ENCODE peak calls at places on chromosomes 1 and 21, in ten cellular contexts. One of them, this sample, is unnamed.

GRCh38 chr1:224707849-224708725 is 92.0 kb downstream of the CNIH3 start:
- DNase-seq in caudate nucleus: no peak
- DNase-seq in WTC11: no peak
- DNase-seq in lower leg skin: no peak
- DNase-seq in stimulated activated effector memory CD8-positive, alpha-beta T cell treated with anti-CD3 and anti-CD28 coated beads, Interleukin-12 subunit alpha, Interleukin-12 subunit beta, amount 100 ng/mL, for 72 hours: no peak
- DNase-seq in CD8-positive, alpha-beta memory T cell: no peak
- DNase-seq in effector CD4-positive, alpha-beta T cell: no peak
- DNase-seq in stimulated activated CD8-positive, alpha-beta memory T cell treated with anti-CD3 and anti-CD28 coated beads, Interleukin-4, amount 100 ng/mL, for 1 hour: no peak
- DNase-seq in GM03348: peak; percentile 74
- DNase-seq in stimulated activated CD4-positive, alpha-beta T cell treated with anti-CD3 and anti-CD28 coated beads, Interleukin-15, amount 100 ng/mL, for 1 hour: no peak
- DNase-seq in this sample: no peak

GRCh38 chr1:231934797-231935196 is 308.2 kb downstream of the DISC1 start:
- DNase-seq in caudate nucleus: no peak
- DNase-seq in WTC11: no peak
- DNase-seq in lower leg skin: no peak
- DNase-seq in stimulated activated effector memory CD8-positive, alpha-beta T cell treated with anti-CD3 and anti-CD28 coated beads, Interleukin-12 subunit alpha, Interleukin-12 subunit beta, amount 100 ng/mL, for 72 hours: no peak
- DNase-seq in CD8-positive, alpha-beta memory T cell: no peak
- DNase-seq in effector CD4-positive, alpha-beta T cell: no peak
- DNase-seq in stimulated activated CD8-positive, alpha-beta memory T cell treated with anti-CD3 and anti-CD28 coated beads, Interleukin-4, amount 100 ng/mL, for 1 hour: no peak
- DNase-seq in GM03348: no peak
- DNase-seq in stimulated activated CD4-positive, alpha-beta T cell treated with anti-CD3 and anti-CD28 coated beads, Interleukin-15, amount 100 ng/mL, for 1 hour: no peak
- DNase-seq in this sample: no peak

GRCh38 chr1:209783338-209783737 is 1.0 kb downstream of the C1orf74 start:
- DNase-seq in caudate nucleus: no peak
- DNase-seq in WTC11: no peak
- DNase-seq in lower leg skin: no peak
- DNase-seq in stimulated activated effector memory CD8-positive, alpha-beta T cell treated with anti-CD3 and anti-CD28 coated beads, Interleukin-12 subunit alpha, Interleukin-12 subunit beta, amount 100 ng/mL, for 72 hours: no peak
- DNase-seq in CD8-positive, alpha-beta memory T cell: no peak
- DNase-seq in effector CD4-positive, alpha-beta T cell: no peak
- DNase-seq in stimulated activated CD8-positive, alpha-beta memory T cell treated with anti-CD3 and anti-CD28 coated beads, Interleukin-4, amount 100 ng/mL, for 1 hour: no peak
- DNase-seq in GM03348: no peak
- DNase-seq in stimulated activated CD4-positive, alpha-beta T cell treated with anti-CD3 and anti-CD28 coated beads, Interleukin-15, amount 100 ng/mL, for 1 hour: no peak
- DNase-seq in this sample: no peak

GRCh38 chr1:75134939-75135828 is 996 bp downstream of the LHX8 start:
- DNase-seq in caudate nucleus: no peak
- DNase-seq in WTC11: peak; percentile 56
- DNase-seq in lower leg skin: no peak
- DNase-seq in stimulated activated effector memory CD8-positive, alpha-beta T cell treated with anti-CD3 and anti-CD28 coated beads, Interleukin-12 subunit alpha, Interleukin-12 subunit beta, amount 100 ng/mL, for 72 hours: no peak
- DNase-seq in CD8-positive, alpha-beta memory T cell: no peak
- DNase-seq in effector CD4-positive, alpha-beta T cell: no peak
- DNase-seq in stimulated activated CD8-positive, alpha-beta memory T cell treated with anti-CD3 and anti-CD28 coated beads, Interleukin-4, amount 100 ng/mL, for 1 hour: no peak
- DNase-seq in GM03348: peak; percentile 11
- DNase-seq in stimulated activated CD4-positive, alpha-beta T cell treated with anti-CD3 and anti-CD28 coated beads, Interleukin-15, amount 100 ng/mL, for 1 hour: no peak
- DNase-seq in this sample: no peak

GRCh38 chr21:36113647-36114428 is 21.0 kb upstream of the CBR3 start:
- DNase-seq in caudate nucleus: no peak
- DNase-seq in WTC11: no peak
- DNase-seq in lower leg skin: no peak
- DNase-seq in stimulated activated effector memory CD8-positive, alpha-beta T cell treated with anti-CD3 and anti-CD28 coated beads, Interleukin-12 subunit alpha, Interleukin-12 subunit beta, amount 100 ng/mL, for 72 hours: peak; percentile 83
- DNase-seq in CD8-positive, alpha-beta memory T cell: peak; percentile 85
- DNase-seq in effector CD4-positive, alpha-beta T cell: peak; percentile 45
- DNase-seq in stimulated activated CD8-positive, alpha-beta memory T cell treated with anti-CD3 and anti-CD28 coated beads, Interleukin-4, amount 100 ng/mL, for 1 hour: no peak
- DNase-seq in GM03348: no peak
- DNase-seq in stimulated activated CD4-positive, alpha-beta T cell treated with anti-CD3 and anti-CD28 coated beads, Interleukin-15, amount 100 ng/mL, for 1 hour: peak; percentile 22
- DNase-seq in this sample: peak; percentile 62

GRCh38 chr1:214637722-214638473 is 34.9 kb downstream of the CENPF start:
- DNase-seq in caudate nucleus: no peak
- DNase-seq in WTC11: no peak
- DNase-seq in lower leg skin: no peak
- DNase-seq in stimulated activated effector memory CD8-positive, alpha-beta T cell treated with anti-CD3 and anti-CD28 coated beads, Interleukin-12 subunit alpha, Interleukin-12 subunit beta, amount 100 ng/mL, for 72 hours: no peak
- DNase-seq in CD8-positive, alpha-beta memory T cell: peak; percentile 18
- DNase-seq in effector CD4-positive, alpha-beta T cell: no peak
- DNase-seq in stimulated activated CD8-positive, alpha-beta memory T cell treated with anti-CD3 and anti-CD28 coated beads, Interleukin-4, amount 100 ng/mL, for 1 hour: no peak
- DNase-seq in GM03348: peak; percentile 62
- DNase-seq in stimulated activated CD4-positive, alpha-beta T cell treated with anti-CD3 and anti-CD28 coated beads, Interleukin-15, amount 100 ng/mL, for 1 hour: no peak
- DNase-seq in this sample: no peak

GRCh38 chr1:30684881-30685795 is 38.2 kb downstream of the MATN1 start:
- DNase-seq in caudate nucleus: no peak
- DNase-seq in WTC11: peak; percentile 99
- DNase-seq in lower leg skin: no peak
- DNase-seq in stimulated activated effector memory CD8-positive, alpha-beta T cell treated with anti-CD3 and anti-CD28 coated beads, Interleukin-12 subunit alpha, Interleukin-12 subunit beta, amount 100 ng/mL, for 72 hours: no peak
- DNase-seq in CD8-positive, alpha-beta memory T cell: peak; percentile 30
- DNase-seq in effector CD4-positive, alpha-beta T cell: no peak
- DNase-seq in stimulated activated CD8-positive, alpha-beta memory T cell treated with anti-CD3 and anti-CD28 coated beads, Interleukin-4, amount 100 ng/mL, for 1 hour: no peak
- DNase-seq in GM03348: no peak
- DNase-seq in stimulated activated CD4-positive, alpha-beta T cell treated with anti-CD3 and anti-CD28 coated beads, Interleukin-15, amount 100 ng/mL, for 1 hour: no peak
- DNase-seq in this sample: no peak

GRCh38 chr1:108960719-108961118 is 2.6 kb downstream of the CLCC1 start:
- DNase-seq in caudate nucleus: no peak
- DNase-seq in WTC11: no peak
- DNase-seq in lower leg skin: no peak
- DNase-seq in stimulated activated effector memory CD8-positive, alpha-beta T cell treated with anti-CD3 and anti-CD28 coated beads, Interleukin-12 subunit alpha, Interleukin-12 subunit beta, amount 100 ng/mL, for 72 hours: no peak
- DNase-seq in CD8-positive, alpha-beta memory T cell: no peak
- DNase-seq in effector CD4-positive, alpha-beta T cell: no peak
- DNase-seq in stimulated activated CD8-positive, alpha-beta memory T cell treated with anti-CD3 and anti-CD28 coated beads, Interleukin-4, amount 100 ng/mL, for 1 hour: no peak
- DNase-seq in GM03348: no peak
- DNase-seq in stimulated activated CD4-positive, alpha-beta T cell treated with anti-CD3 and anti-CD28 coated beads, Interleukin-15, amount 100 ng/mL, for 1 hour: no peak
- DNase-seq in this sample: no peak

GRCh38 chr1:236502972-236503639 is 20.7 kb upstream of the LGALS8 start:
- DNase-seq in caudate nucleus: no peak
- DNase-seq in WTC11: peak; percentile 46
- DNase-seq in lower leg skin: peak; percentile 40
- DNase-seq in stimulated activated effector memory CD8-positive, alpha-beta T cell treated with anti-CD3 and anti-CD28 coated beads, Interleukin-12 subunit alpha, Interleukin-12 subunit beta, amount 100 ng/mL, for 72 hours: no peak
- DNase-seq in CD8-positive, alpha-beta memory T cell: no peak
- DNase-seq in effector CD4-positive, alpha-beta T cell: no peak
- DNase-seq in stimulated activated CD8-positive, alpha-beta memory T cell treated with anti-CD3 and anti-CD28 coated beads, Interleukin-4, amount 100 ng/mL, for 1 hour: no peak
- DNase-seq in GM03348: peak; percentile 77
- DNase-seq in stimulated activated CD4-positive, alpha-beta T cell treated with anti-CD3 and anti-CD28 coated beads, Interleukin-15, amount 100 ng/mL, for 1 hour: no peak
- DNase-seq in this sample: peak; percentile 50

GRCh38 chr21:17343055-17343454 is 169.8 kb upstream of the CXADR start:
- DNase-seq in caudate nucleus: no peak
- DNase-seq in WTC11: no peak
- DNase-seq in lower leg skin: no peak
- DNase-seq in stimulated activated effector memory CD8-positive, alpha-beta T cell treated with anti-CD3 and anti-CD28 coated beads, Interleukin-12 subunit alpha, Interleukin-12 subunit beta, amount 100 ng/mL, for 72 hours: no peak
- DNase-seq in CD8-positive, alpha-beta memory T cell: no peak
- DNase-seq in effector CD4-positive, alpha-beta T cell: no peak
- DNase-seq in stimulated activated CD8-positive, alpha-beta memory T cell treated with anti-CD3 and anti-CD28 coated beads, Interleukin-4, amount 100 ng/mL, for 1 hour: no peak
- DNase-seq in GM03348: peak; percentile 9
- DNase-seq in stimulated activated CD4-positive, alpha-beta T cell treated with anti-CD3 and anti-CD28 coated beads, Interleukin-15, amount 100 ng/mL, for 1 hour: no peak
- DNase-seq in this sample: no peak

GRCh38 chr1:246825557-246826175 is 101.5 kb downstream of the SCCPDH start:
- DNase-seq in caudate nucleus: no peak
- DNase-seq in WTC11: no peak
- DNase-seq in lower leg skin: no peak
- DNase-seq in stimulated activated effector memory CD8-positive, alpha-beta T cell treated with anti-CD3 and anti-CD28 coated beads, Interleukin-12 subunit alpha, Interleukin-12 subunit beta, amount 100 ng/mL, for 72 hours: no peak
- DNase-seq in CD8-positive, alpha-beta memory T cell: no peak
- DNase-seq in effector CD4-positive, alpha-beta T cell: no peak
- DNase-seq in stimulated activated CD8-positive, alpha-beta memory T cell treated with anti-CD3 and anti-CD28 coated beads, Interleukin-4, amount 100 ng/mL, for 1 hour: no peak
- DNase-seq in GM03348: no peak
- DNase-seq in stimulated activated CD4-positive, alpha-beta T cell treated with anti-CD3 and anti-CD28 coated beads, Interleukin-15, amount 100 ng/mL, for 1 hour: no peak
- DNase-seq in this sample: no peak